ENCODE peak calls at places on chromosomes 4 and X, in six cellular contexts. One of them, this sample, is unnamed.
A peak's percentile ranks its signal among the peaks of the same experiment; 100 is the strongest.

GRCh38 chrX:46730765-46731164 is 28.2 kb downstream of the SLC9A7 start:
- DNase-seq in T-cell: no peak
- DNase-seq in HS-27A: no peak
- DNase-seq in AML-193: no peak
- DNase-seq in fibroblast of villous mesenchyme: peak; percentile 11
- DNase-seq in NCI-H748 treated with DMSO at 0.1 percent for 48 hours: no peak
- DNase-seq in this sample: no peak

GRCh38 chr4:149063007-149063406 is 620.8 kb upstream of the NR3C2 start:
- DNase-seq in T-cell: no peak
- DNase-seq in HS-27A: no peak
- DNase-seq in AML-193: no peak
- DNase-seq in fibroblast of villous mesenchyme: no peak
- DNase-seq in NCI-H748 treated with DMSO at 0.1 percent for 48 hours: no peak
- DNase-seq in this sample: no peak

GRCh38 chrX:107628662-107629532 is 587 bp downstream of the PRPS1 start:
- DNase-seq in T-cell: peak; percentile 40
- DNase-seq in HS-27A: no peak
- DNase-seq in AML-193: peak; percentile 19
- DNase-seq in fibroblast of villous mesenchyme: peak; percentile 18
- DNase-seq in NCI-H748 treated with DMSO at 0.1 percent for 48 hours: peak; percentile 46
- DNase-seq in this sample: no peak

GRCh38 chrX:33434256-33435092 is 223.1 kb upstream of the DMD start:
- DNase-seq in T-cell: no peak
- DNase-seq in HS-27A: no peak
- DNase-seq in AML-193: no peak
- DNase-seq in fibroblast of villous mesenchyme: peak; percentile 33
- DNase-seq in NCI-H748 treated with DMSO at 0.1 percent for 48 hours: peak; percentile 18
- DNase-seq in this sample: peak; percentile 3

GRCh38 chrX:39721570-39722279 is 376.0 kb downstream of the BCOR start:
- DNase-seq in T-cell: no peak
- DNase-seq in HS-27A: peak; percentile 8
- DNase-seq in AML-193: no peak
- DNase-seq in fibroblast of villous mesenchyme: peak; percentile 11
- DNase-seq in NCI-H748 treated with DMSO at 0.1 percent for 48 hours: no peak
- DNase-seq in this sample: no peak

GRCh38 chrX:153647461-153648357 is 706 bp downstream of the DUSP9 start:
- DNase-seq in T-cell: no peak
- DNase-seq in HS-27A: no peak
- DNase-seq in AML-193: no peak
- DNase-seq in fibroblast of villous mesenchyme: no peak
- DNase-seq in NCI-H748 treated with DMSO at 0.1 percent for 48 hours: no peak
- DNase-seq in this sample: no peak

GRCh38 chr4:141375855-141376254 is 155.2 kb downstream of the ZNF330 start:
- DNase-seq in T-cell: no peak
- DNase-seq in HS-27A: peak; percentile 71
- DNase-seq in AML-193: no peak
- DNase-seq in fibroblast of villous mesenchyme: peak; percentile 74
- DNase-seq in NCI-H748 treated with DMSO at 0.1 percent for 48 hours: no peak
- DNase-seq in this sample: peak; percentile 51

GRCh38 chr4:2746891-2747695 is 9.0 kb downstream of the TNIP2 start:
- DNase-seq in T-cell: no peak
- DNase-seq in HS-27A: no peak
- DNase-seq in AML-193: no peak
- DNase-seq in fibroblast of villous mesenchyme: no peak
- DNase-seq in NCI-H748 treated with DMSO at 0.1 percent for 48 hours: no peak
- DNase-seq in this sample: no peak

GRCh38 chr4:153570228-153570973 is 104.2 kb downstream of the TMEM131L start:
- DNase-seq in T-cell: no peak
- DNase-seq in HS-27A: no peak
- DNase-seq in AML-193: no peak
- DNase-seq in fibroblast of villous mesenchyme: no peak
- DNase-seq in NCI-H748 treated with DMSO at 0.1 percent for 48 hours: no peak
- DNase-seq in this sample: no peak

GRCh38 chrX:22147214-22147613 is 115.1 kb downstream of the PHEX start:
- DNase-seq in T-cell: no peak
- DNase-seq in HS-27A: no peak
- DNase-seq in AML-193: no peak
- DNase-seq in fibroblast of villous mesenchyme: no peak
- DNase-seq in NCI-H748 treated with DMSO at 0.1 percent for 48 hours: no peak
- DNase-seq in this sample: no peak

GRCh38 chr4:26379837-26380236 is 59.0 kb downstream of the RBPJ start:
- DNase-seq in T-cell: no peak
- DNase-seq in HS-27A: no peak
- DNase-seq in AML-193: no peak
- DNase-seq in fibroblast of villous mesenchyme: no peak
- DNase-seq in NCI-H748 treated with DMSO at 0.1 percent for 48 hours: no peak
- DNase-seq in this sample: no peak

GRCh38 chr4:90798948-90799347 is 671.8 kb downstream of the CCSER1 start:
- DNase-seq in T-cell: no peak
- DNase-seq in HS-27A: no peak
- DNase-seq in AML-193: no peak
- DNase-seq in fibroblast of villous mesenchyme: no peak
- DNase-seq in NCI-H748 treated with DMSO at 0.1 percent for 48 hours: no peak
- DNase-seq in this sample: no peak

GRCh38 chr4:140152015-140152703 is 1.8 kb downstream of the MAML3 start:
- DNase-seq in T-cell: peak; percentile 84
- DNase-seq in HS-27A: no peak
- DNase-seq in AML-193: peak; percentile 68
- DNase-seq in fibroblast of villous mesenchyme: no peak
- DNase-seq in NCI-H748 treated with DMSO at 0.1 percent for 48 hours: no peak
- DNase-seq in this sample: no peak

GRCh38 chrX:133991814-133992213 is 6.4 kb upstream of the GPC3 start:
- DNase-seq in T-cell: no peak
- DNase-seq in HS-27A: no peak
- DNase-seq in AML-193: no peak
- DNase-seq in fibroblast of villous mesenchyme: no peak
- DNase-seq in NCI-H748 treated with DMSO at 0.1 percent for 48 hours: no peak
- DNase-seq in this sample: no peak

GRCh38 chr4:112189754-112190153 is 41.8 kb upstream of the AP1AR start:
- DNase-seq in T-cell: no peak
- DNase-seq in HS-27A: no peak
- DNase-seq in AML-193: no peak
- DNase-seq in fibroblast of villous mesenchyme: peak; percentile 80
- DNase-seq in NCI-H748 treated with DMSO at 0.1 percent for 48 hours: no peak
- DNase-seq in this sample: no peak

GRCh38 chr4:47717173-47717572 is 120.7 kb downstream of the CORIN start:
- DNase-seq in T-cell: no peak
- DNase-seq in HS-27A: no peak
- DNase-seq in AML-193: no peak
- DNase-seq in fibroblast of villous mesenchyme: no peak
- DNase-seq in NCI-H748 treated with DMSO at 0.1 percent for 48 hours: no peak
- DNase-seq in this sample: no peak

GRCh38 chrX:15672886-15673285 is 8.3 kb upstream of the CLTRN start:
- DNase-seq in T-cell: no peak
- DNase-seq in HS-27A: no peak
- DNase-seq in AML-193: no peak
- DNase-seq in fibroblast of villous mesenchyme: no peak
- DNase-seq in NCI-H748 treated with DMSO at 0.1 percent for 48 hours: no peak
- DNase-seq in this sample: no peak

GRCh38 chr4:7006411-7006810 is 36.8 kb upstream of the TADA2B start:
- DNase-seq in T-cell: no peak
- DNase-seq in HS-27A: no peak
- DNase-seq in AML-193: no peak
- DNase-seq in fibroblast of villous mesenchyme: peak; percentile 43
- DNase-seq in NCI-H748 treated with DMSO at 0.1 percent for 48 hours: no peak
- DNase-seq in this sample: no peak

GRCh38 chrX:1207496-1208025 is 4.9 kb downstream of the CRLF2 start:
- DNase-seq in T-cell: no peak
- DNase-seq in HS-27A: no peak
- DNase-seq in AML-193: no peak
- DNase-seq in fibroblast of villous mesenchyme: no peak
- DNase-seq in NCI-H748 treated with DMSO at 0.1 percent for 48 hours: no peak
- DNase-seq in this sample: no peak

GRCh38 chr4:76238236-76238635 is 13.3 kb upstream of the FAM47E start:
- DNase-seq in T-cell: no peak
- DNase-seq in HS-27A: no peak
- DNase-seq in AML-193: no peak
- DNase-seq in fibroblast of villous mesenchyme: no peak
- DNase-seq in NCI-H748 treated with DMSO at 0.1 percent for 48 hours: no peak
- DNase-seq in this sample: no peak

GRCh38 chr4:87843936-87844335 is 11.2 kb downstream of the MEPE start:
- DNase-seq in T-cell: no peak
- DNase-seq in HS-27A: peak; percentile 66
- DNase-seq in AML-193: peak; percentile 80
- DNase-seq in fibroblast of villous mesenchyme: peak; percentile 48
- DNase-seq in NCI-H748 treated with DMSO at 0.1 percent for 48 hours: no peak
- DNase-seq in this sample: peak; percentile 85

GRCh38 chr4:65561164-65561563 is 109.1 kb downstream of the EPHA5 start:
- DNase-seq in T-cell: no peak
- DNase-seq in HS-27A: no peak
- DNase-seq in AML-193: no peak
- DNase-seq in fibroblast of villous mesenchyme: no peak
- DNase-seq in NCI-H748 treated with DMSO at 0.1 percent for 48 hours: no peak
- DNase-seq in this sample: no peak

GRCh38 chr4:7719354-7720174 is 220.1 kb downstream of the AFAP1 start:
- DNase-seq in T-cell: peak; percentile 26
- DNase-seq in HS-27A: no peak
- DNase-seq in AML-193: no peak
- DNase-seq in fibroblast of villous mesenchyme: peak; percentile 36
- DNase-seq in NCI-H748 treated with DMSO at 0.1 percent for 48 hours: no peak
- DNase-seq in this sample: no peak

GRCh38 chr4:101418055-101418454 is 70.7 kb upstream of the PPP3CA start:
- DNase-seq in T-cell: peak; percentile 53
- DNase-seq in HS-27A: no peak
- DNase-seq in AML-193: peak; percentile 14
- DNase-seq in fibroblast of villous mesenchyme: no peak
- DNase-seq in NCI-H748 treated with DMSO at 0.1 percent for 48 hours: no peak
- DNase-seq in this sample: no peak

GRCh38 chr4:118935819-118936218 is 47.2 kb downstream of the SYNPO2 start:
- DNase-seq in T-cell: no peak
- DNase-seq in HS-27A: no peak
- DNase-seq in AML-193: peak; percentile 95
- DNase-seq in fibroblast of villous mesenchyme: no peak
- DNase-seq in NCI-H748 treated with DMSO at 0.1 percent for 48 hours: no peak
- DNase-seq in this sample: no peak

GRCh38 chr4:168615294-168615693 is 118.4 kb downstream of the PALLD start:
- DNase-seq in T-cell: no peak
- DNase-seq in HS-27A: no peak
- DNase-seq in AML-193: no peak
- DNase-seq in fibroblast of villous mesenchyme: peak; percentile 59
- DNase-seq in NCI-H748 treated with DMSO at 0.1 percent for 48 hours: no peak
- DNase-seq in this sample: peak; percentile 75

GRCh38 chr4:10015140-10015753 is 6.0 kb downstream of the SLC2A9 start:
- DNase-seq in T-cell: no peak
- DNase-seq in HS-27A: no peak
- DNase-seq in AML-193: peak; percentile 46
- DNase-seq in fibroblast of villous mesenchyme: peak; percentile 15
- DNase-seq in NCI-H748 treated with DMSO at 0.1 percent for 48 hours: peak; percentile 39
- DNase-seq in this sample: no peak

GRCh38 chrX:113802837-113803236 is 781.0 kb upstream of the HTR2C start:
- DNase-seq in T-cell: no peak
- DNase-seq in HS-27A: no peak
- DNase-seq in AML-193: no peak
- DNase-seq in fibroblast of villous mesenchyme: peak; percentile 25
- DNase-seq in NCI-H748 treated with DMSO at 0.1 percent for 48 hours: no peak
- DNase-seq in this sample: peak; percentile 38

GRCh38 chrX:154349359-154349935 is 25.0 kb downstream of the FLNA start:
- DNase-seq in T-cell: no peak
- DNase-seq in HS-27A: no peak
- DNase-seq in AML-193: no peak
- DNase-seq in fibroblast of villous mesenchyme: no peak
- DNase-seq in NCI-H748 treated with DMSO at 0.1 percent for 48 hours: no peak
- DNase-seq in this sample: no peak

GRCh38 chr4:94453534-94453963 is 1.8 kb downstream of the PDLIM5 start:
- DNase-seq in T-cell: no peak
- DNase-seq in HS-27A: no peak
- DNase-seq in AML-193: no peak
- DNase-seq in fibroblast of villous mesenchyme: peak; percentile 55
- DNase-seq in NCI-H748 treated with DMSO at 0.1 percent for 48 hours: no peak
- DNase-seq in this sample: no peak

GRCh38 chr4:108861339-108861738 is 98.5 kb upstream of the ETNPPL start:
- DNase-seq in T-cell: no peak
- DNase-seq in HS-27A: no peak
- DNase-seq in AML-193: no peak
- DNase-seq in fibroblast of villous mesenchyme: peak; percentile 14
- DNase-seq in NCI-H748 treated with DMSO at 0.1 percent for 48 hours: no peak
- DNase-seq in this sample: no peak

GRCh38 chr4:117096886-117097285 is 11.5 kb upstream of the TRAM1L1 start:
- DNase-seq in T-cell: no peak
- DNase-seq in HS-27A: no peak
- DNase-seq in AML-193: no peak
- DNase-seq in fibroblast of villous mesenchyme: no peak
- DNase-seq in NCI-H748 treated with DMSO at 0.1 percent for 48 hours: no peak
- DNase-seq in this sample: no peak

GRCh38 chr4:1048781-1049590 is 37.6 kb downstream of the FGFRL1 start:
- DNase-seq in T-cell: no peak
- DNase-seq in HS-27A: no peak
- DNase-seq in AML-193: no peak
- DNase-seq in fibroblast of villous mesenchyme: no peak
- DNase-seq in NCI-H748 treated with DMSO at 0.1 percent for 48 hours: no peak
- DNase-seq in this sample: no peak

GRCh38 chr4:74503580-74503979 is 58.6 kb downstream of the AREG start:
- DNase-seq in T-cell: no peak
- DNase-seq in HS-27A: no peak
- DNase-seq in AML-193: no peak
- DNase-seq in fibroblast of villous mesenchyme: peak; percentile 11
- DNase-seq in NCI-H748 treated with DMSO at 0.1 percent for 48 hours: no peak
- DNase-seq in this sample: peak; percentile 32

GRCh38 chr4:15776871-15777648 is 1.1 kb upstream of the CD38 start:
- DNase-seq in T-cell: no peak
- DNase-seq in HS-27A: no peak
- DNase-seq in AML-193: no peak
- DNase-seq in fibroblast of villous mesenchyme: no peak
- DNase-seq in NCI-H748 treated with DMSO at 0.1 percent for 48 hours: no peak
- DNase-seq in this sample: no peak

GRCh38 chrX:107324493-107325310 is 118.3 kb downstream of the DNAAF6 start:
- DNase-seq in T-cell: no peak
- DNase-seq in HS-27A: no peak
- DNase-seq in AML-193: no peak
- DNase-seq in fibroblast of villous mesenchyme: peak; percentile 22
- DNase-seq in NCI-H748 treated with DMSO at 0.1 percent for 48 hours: no peak
- DNase-seq in this sample: no peak

This sample was measured in HS-5.